ENCODE peak calls at places on chromosome 9, in five cellular contexts. A is aorta, H is H7, C is heart right ventricle, M is HCT116. G is an unnamed sample.

GRCh38 chr9:99142275-99142674 is 37.4 kb downstream of the TGFBR1 start:
- DNase-seq in M (no peak), H (no peak), C (no peak), A (no peak), G (no peak)

GRCh38 chr9:106869458-106869857 is 6.5 kb downstream of the ZNF462 start:
- DNase-seq in M (no peak), A (no peak), H (no peak), C (peak; percentile 34), G (no peak)

GRCh38 chr9:34253460-34253837 is 74.6 kb downstream of the UBAP1 start:
- DNase-seq in A (no peak), C (peak; percentile 79), M (no peak), H (no peak), G (no peak)

GRCh38 chr9:135948873-135949665 is 12.1 kb downstream of the UBAC1 start:
- DNase-seq in A (no peak), C (no peak), H (no peak), M (no peak), G (no peak)

GRCh38 chr9:125847735-125848134 is 100.6 kb downstream of the PBX3 start:
- DNase-seq in H (no peak), A (no peak), C (no peak), M (no peak), G (no peak)

GRCh38 chr9:120358877-120359276 is 221.1 kb downstream of the CDK5RAP2 start:
- DNase-seq in A (no peak), H (peak; percentile 76), C (no peak), M (no peak), G (no peak)

GRCh38 chr9:116806075-116806474 is 119.0 kb downstream of the TRIM32 start:
- DNase-seq in C (no peak), A (no peak), H (peak; percentile 24), M (no peak), G (no peak)

GRCh38 chr9:92378825-92379535 is 25.4 kb downstream of the OGN start:
- DNase-seq in A (no peak), H (no peak), C (no peak), M (no peak), G (no peak)

GRCh38 chr9:134606951-134607733 is 34.5 kb upstream of the COL5A1 start:
- DNase-seq in A (no peak), H (peak; percentile 78), C (peak; percentile 3), M (peak; percentile 21), G (no peak)

GRCh38 chr9:37963936-37964739 is 60.2 kb upstream of the SLC25A51 start:
- DNase-seq in H (no peak), M (no peak), A (peak; percentile 87), C (no peak), G (peak; percentile 44)

GRCh38 chr9:77210116-77210515 is 32.8 kb downstream of the VPS13A start:
- DNase-seq in C (no peak), A (no peak), M (no peak), H (no peak), G (no peak)

GRCh38 chr9:37988041-37988440 is 81.0 kb downstream of the SHB start:
- DNase-seq in M (no peak), H (no peak), A (no peak), C (no peak), G (no peak)

DNA sequence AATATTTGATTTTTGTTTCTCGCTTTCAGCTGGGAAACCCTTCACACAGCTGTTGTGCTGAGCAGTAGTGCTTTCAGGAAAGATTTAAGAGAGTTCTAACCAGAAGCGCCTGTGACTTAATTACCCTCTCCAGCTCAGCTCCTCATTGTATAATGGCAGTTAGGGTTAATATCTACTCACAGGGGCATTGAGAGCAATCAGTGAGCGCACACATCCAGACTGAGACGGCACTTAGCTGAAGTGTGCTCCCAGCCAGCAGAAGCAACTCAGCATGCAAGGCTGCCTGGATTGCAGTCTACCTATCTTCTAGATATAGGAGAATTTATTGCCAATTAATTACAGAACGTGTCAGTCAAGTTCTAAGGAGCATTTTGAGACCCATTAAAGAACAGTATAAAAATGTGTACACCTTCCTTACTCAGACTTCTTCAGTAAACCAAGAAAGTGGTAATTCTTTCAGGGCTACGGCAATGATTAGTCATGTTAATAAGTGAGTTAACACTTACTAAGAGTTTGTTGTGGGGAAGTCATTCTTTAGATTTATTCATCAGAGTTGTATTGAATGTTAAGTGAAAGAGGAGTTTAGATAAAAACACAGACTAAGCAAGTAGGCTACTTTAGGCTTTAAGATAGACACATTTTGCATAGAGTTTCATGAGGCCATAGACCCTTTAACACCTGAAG is 111.7 kb upstream of the PCAT7 start:
- DNase-seq in A (no peak), H (no peak), M (no peak), C (no peak), G (no peak)
- H3K36me3 ChIP-seq in A (peaks cover 5% of the 10 kb centered on the region), H (peaks cover 2% of the 10 kb centered on the region), M (peaks cover 8% of the 10 kb centered on the region), C (no peaks in the 10 kb centered on the region), G (no peaks in the 10 kb centered on the region)

DNA sequence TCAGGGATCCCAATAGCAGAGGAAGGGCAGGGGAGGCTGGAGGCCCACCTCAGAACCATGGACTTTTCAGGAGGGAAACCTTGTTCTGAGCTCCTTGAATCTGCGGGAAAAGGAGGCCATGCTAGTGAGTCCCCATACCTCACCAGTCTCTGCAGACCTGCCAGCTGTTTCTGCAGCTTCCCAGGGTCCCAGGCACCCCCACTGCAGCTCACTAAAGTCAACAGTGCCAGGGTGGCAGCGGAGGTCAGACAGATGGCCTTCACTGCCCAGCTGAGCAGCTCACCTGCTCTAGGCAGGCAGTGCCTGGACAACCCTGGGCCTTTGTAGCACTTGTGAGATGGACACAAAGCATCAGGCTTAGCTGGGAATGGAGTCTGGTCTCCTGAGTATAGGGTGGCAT is 4.4 kb upstream of the SLC27A4 start:
- DNase-seq in M (no peak), H (no peak), A (no peak), C (no peak), G (no peak)
- H3K36me3 ChIP-seq in M (no peaks in the 10 kb centered on the region), H (no peaks in the 10 kb centered on the region), A (no peaks in the 10 kb centered on the region), C (no peaks in the 10 kb centered on the region), G (peaks cover 10% of the 10 kb centered on the region)

GRCh38 chr9:14323083-14323968 is 9.4 kb upstream of the NFIB start:
- DNase-seq in M (no peak), C (no peak), H (no peak), A (no peak), G (no peak)

GRCh38 chr9:14320272-14321245 is 6.6 kb upstream of the NFIB start:
- DNase-seq in H (no peak), M (no peak), C (no peak), A (no peak), G (peak; percentile 31)

GRCh38 chr9:14323969-14324366 is 10.0 kb upstream of the NFIB start:
- DNase-seq in A (no peak), H (no peak), M (no peak), C (no peak), G (no peak)

GRCh38 chr9:14322211-14323082 is 8.5 kb upstream of the NFIB start:
- DNase-seq in H (peak; percentile 95), M (peak; percentile 56), C (peak; percentile 93), A (peak; percentile 95), G (peak; percentile 4)

DNA sequence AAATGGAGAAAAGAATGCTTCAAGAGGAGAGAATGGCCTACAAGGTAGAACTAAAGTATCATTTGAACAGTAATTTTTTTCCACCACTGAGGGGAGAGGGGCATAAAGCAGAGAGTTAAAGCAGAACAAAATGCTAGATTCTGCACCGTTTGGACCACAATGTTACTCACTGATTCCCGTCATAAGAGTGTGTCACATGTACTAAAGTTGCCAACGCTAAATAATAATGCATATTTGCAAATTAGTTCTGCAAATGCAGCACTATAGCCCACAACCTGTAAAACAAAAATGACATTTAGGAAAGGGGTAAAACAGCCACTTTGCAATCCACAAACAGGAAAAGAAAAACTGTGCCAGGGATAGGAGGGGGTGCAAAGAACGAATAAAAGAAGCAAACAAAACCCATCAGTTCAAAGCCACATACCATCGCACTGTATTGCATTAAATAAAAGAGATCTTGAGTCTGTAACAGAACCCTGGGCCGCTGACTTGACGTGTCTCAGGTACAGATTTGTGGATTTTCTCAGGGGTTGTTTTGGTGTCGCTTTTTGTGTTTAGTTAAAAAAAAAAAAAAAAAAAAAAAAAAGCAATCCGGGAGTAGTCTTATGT is 7.7 kb upstream of the NFIB start:
- DNase-seq in M (no peak), C (no peak), A (no peak), H (no peak), G (no peak)
- H3K36me3 ChIP-seq in M (no peaks in the 10 kb centered on the region), C (no peaks in the 10 kb centered on the region), A (no peaks in the 10 kb centered on the region), H (no peaks in the 10 kb centered on the region), G (no peaks in the 10 kb centered on the region)

GRCh38 chr9:90891656-90892055 is 90.0 kb downstream of the SYK start:
- DNase-seq in M (no peak), A (no peak), H (no peak), C (no peak), G (no peak)
- H3K36me3 ChIP-seq in M (no peaks in the 10 kb centered on the region), A (no peaks in the 10 kb centered on the region), H (no peaks in the 10 kb centered on the region), C (no peaks in the 10 kb centered on the region), G (no peaks in the 10 kb centered on the region)

G was measured in BJ.